ENCODE peak calls at places on chromosome 5, in ten cellular contexts. One of them, this sample, is unnamed.

GRCh38 chr5:54552446-54552845 is 34.9 kb downstream of the SNX18 start:
- DNase-seq in SHP77 treated with DMSO at 0.1 percent for 48 hours: no peak
- DNase-seq in cardiac fibroblast: no peak
- DNase-seq in HTR-8/SVneo: no peak
- DNase-seq in breast epithelium: no peak
- DNase-seq in iPS-NIHi11: no peak
- DNase-seq in fibroblast of lung: no peak
- DNase-seq in activated CD8-positive, alpha-beta T cell treated with anti-CD3 and anti-CD28 coated beads for 36 hours: no peak
- DNase-seq in HS-5: no peak
- DNase-seq in NCI-H1105 treated with DMSO at 0.1 percent for 48 hours: no peak
- DNase-seq in this sample: no peak

GRCh38 chr5:60346391-60346790 is 353.6 kb downstream of the DEPDC1B start:
- DNase-seq in SHP77 treated with DMSO at 0.1 percent for 48 hours: no peak
- DNase-seq in cardiac fibroblast: no peak
- DNase-seq in HTR-8/SVneo: no peak
- DNase-seq in breast epithelium: no peak
- DNase-seq in iPS-NIHi11: no peak
- DNase-seq in fibroblast of lung: no peak
- DNase-seq in activated CD8-positive, alpha-beta T cell treated with anti-CD3 and anti-CD28 coated beads for 36 hours: no peak
- DNase-seq in HS-5: no peak
- DNase-seq in NCI-H1105 treated with DMSO at 0.1 percent for 48 hours: no peak
- DNase-seq in this sample: no peak

GRCh38 chr5:40165106-40165788 is 514.5 kb upstream of the PTGER4 start:
- DNase-seq in SHP77 treated with DMSO at 0.1 percent for 48 hours: no peak
- DNase-seq in cardiac fibroblast: no peak
- DNase-seq in HTR-8/SVneo: no peak
- DNase-seq in breast epithelium: no peak
- DNase-seq in iPS-NIHi11: no peak
- DNase-seq in fibroblast of lung: no peak
- DNase-seq in activated CD8-positive, alpha-beta T cell treated with anti-CD3 and anti-CD28 coated beads for 36 hours: no peak
- DNase-seq in HS-5: no peak
- DNase-seq in NCI-H1105 treated with DMSO at 0.1 percent for 48 hours: no peak
- DNase-seq in this sample: no peak

GRCh38 chr5:138545919-138546562 is 3.0 kb upstream of the ETF1 start:
- DNase-seq in SHP77 treated with DMSO at 0.1 percent for 48 hours: no peak
- DNase-seq in cardiac fibroblast: no peak
- DNase-seq in HTR-8/SVneo: no peak
- DNase-seq in breast epithelium: no peak
- DNase-seq in iPS-NIHi11: no peak
- DNase-seq in fibroblast of lung: peak; percentile 36
- DNase-seq in activated CD8-positive, alpha-beta T cell treated with anti-CD3 and anti-CD28 coated beads for 36 hours: no peak
- DNase-seq in HS-5: no peak
- DNase-seq in NCI-H1105 treated with DMSO at 0.1 percent for 48 hours: no peak
- DNase-seq in this sample: no peak

GRCh38 chr5:150645070-150645700 is 4.7 kb downstream of the SYNPO start:
- DNase-seq in SHP77 treated with DMSO at 0.1 percent for 48 hours: no peak
- DNase-seq in cardiac fibroblast: peak; percentile 94
- DNase-seq in HTR-8/SVneo: peak; percentile 74
- DNase-seq in breast epithelium: no peak
- DNase-seq in iPS-NIHi11: peak; percentile 54
- DNase-seq in fibroblast of lung: peak; percentile 85
- DNase-seq in activated CD8-positive, alpha-beta T cell treated with anti-CD3 and anti-CD28 coated beads for 36 hours: no peak
- DNase-seq in HS-5: peak; percentile 87
- DNase-seq in NCI-H1105 treated with DMSO at 0.1 percent for 48 hours: no peak
- DNase-seq in this sample: no peak

GRCh38 chr5:153276151-153276550 is 214.3 kb upstream of the GRIA1 start:
- DNase-seq in SHP77 treated with DMSO at 0.1 percent for 48 hours: no peak
- DNase-seq in cardiac fibroblast: peak; percentile 37
- DNase-seq in HTR-8/SVneo: peak; percentile 5
- DNase-seq in breast epithelium: no peak
- DNase-seq in iPS-NIHi11: peak; percentile 67
- DNase-seq in fibroblast of lung: peak; percentile 29
- DNase-seq in activated CD8-positive, alpha-beta T cell treated with anti-CD3 and anti-CD28 coated beads for 36 hours: peak; percentile 15
- DNase-seq in HS-5: peak; percentile 13
- DNase-seq in NCI-H1105 treated with DMSO at 0.1 percent for 48 hours: no peak
- DNase-seq in this sample: peak; percentile 55

GRCh38 chr5:150257424-150257823 is 32.1 kb downstream of the CAMK2A start:
- DNase-seq in SHP77 treated with DMSO at 0.1 percent for 48 hours: no peak
- DNase-seq in cardiac fibroblast: no peak
- DNase-seq in HTR-8/SVneo: no peak
- DNase-seq in breast epithelium: no peak
- DNase-seq in iPS-NIHi11: no peak
- DNase-seq in fibroblast of lung: no peak
- DNase-seq in activated CD8-positive, alpha-beta T cell treated with anti-CD3 and anti-CD28 coated beads for 36 hours: no peak
- DNase-seq in HS-5: no peak
- DNase-seq in NCI-H1105 treated with DMSO at 0.1 percent for 48 hours: no peak
- DNase-seq in this sample: no peak

GRCh38 chr5:154648706-154649105 is 106.5 kb upstream of the LARP1 start:
- DNase-seq in SHP77 treated with DMSO at 0.1 percent for 48 hours: no peak
- DNase-seq in cardiac fibroblast: peak; percentile 48
- DNase-seq in HTR-8/SVneo: no peak
- DNase-seq in breast epithelium: no peak
- DNase-seq in iPS-NIHi11: no peak
- DNase-seq in fibroblast of lung: no peak
- DNase-seq in activated CD8-positive, alpha-beta T cell treated with anti-CD3 and anti-CD28 coated beads for 36 hours: no peak
- DNase-seq in HS-5: no peak
- DNase-seq in NCI-H1105 treated with DMSO at 0.1 percent for 48 hours: no peak
- DNase-seq in this sample: no peak

GRCh38 chr5:61802456-61802855 is 470.4 kb downstream of the ZSWIM6 start:
- DNase-seq in SHP77 treated with DMSO at 0.1 percent for 48 hours: no peak
- DNase-seq in cardiac fibroblast: no peak
- DNase-seq in HTR-8/SVneo: no peak
- DNase-seq in breast epithelium: no peak
- DNase-seq in iPS-NIHi11: no peak
- DNase-seq in fibroblast of lung: no peak
- DNase-seq in activated CD8-positive, alpha-beta T cell treated with anti-CD3 and anti-CD28 coated beads for 36 hours: no peak
- DNase-seq in HS-5: no peak
- DNase-seq in NCI-H1105 treated with DMSO at 0.1 percent for 48 hours: no peak
- DNase-seq in this sample: no peak

GRCh38 chr5:16550316-16550952 is 66.4 kb downstream of the RETREG1 start:
- DNase-seq in SHP77 treated with DMSO at 0.1 percent for 48 hours: peak; percentile 88
- DNase-seq in cardiac fibroblast: peak; percentile 56
- DNase-seq in HTR-8/SVneo: peak; percentile 73
- DNase-seq in breast epithelium: no peak
- DNase-seq in iPS-NIHi11: peak; percentile 79
- DNase-seq in fibroblast of lung: no peak
- DNase-seq in activated CD8-positive, alpha-beta T cell treated with anti-CD3 and anti-CD28 coated beads for 36 hours: peak; percentile 47
- DNase-seq in HS-5: no peak
- DNase-seq in NCI-H1105 treated with DMSO at 0.1 percent for 48 hours: peak; percentile 52
- DNase-seq in this sample: peak; percentile 30

GRCh38 chr5:137122558-137122957 is 376.6 kb downstream of the SPOCK1 start:
- DNase-seq in SHP77 treated with DMSO at 0.1 percent for 48 hours: no peak
- DNase-seq in cardiac fibroblast: no peak
- DNase-seq in HTR-8/SVneo: no peak
- DNase-seq in breast epithelium: no peak
- DNase-seq in iPS-NIHi11: no peak
- DNase-seq in fibroblast of lung: no peak
- DNase-seq in activated CD8-positive, alpha-beta T cell treated with anti-CD3 and anti-CD28 coated beads for 36 hours: no peak
- DNase-seq in HS-5: no peak
- DNase-seq in NCI-H1105 treated with DMSO at 0.1 percent for 48 hours: peak; percentile 52
- DNase-seq in this sample: no peak

GRCh38 chr5:91366571-91366970 is 16.5 kb downstream of the ARRDC3 start:
- DNase-seq in SHP77 treated with DMSO at 0.1 percent for 48 hours: no peak
- DNase-seq in cardiac fibroblast: no peak
- DNase-seq in HTR-8/SVneo: no peak
- DNase-seq in breast epithelium: no peak
- DNase-seq in iPS-NIHi11: no peak
- DNase-seq in fibroblast of lung: no peak
- DNase-seq in activated CD8-positive, alpha-beta T cell treated with anti-CD3 and anti-CD28 coated beads for 36 hours: no peak
- DNase-seq in HS-5: no peak
- DNase-seq in NCI-H1105 treated with DMSO at 0.1 percent for 48 hours: no peak
- DNase-seq in this sample: no peak

GRCh38 chr5:43191740-43192557 is at the start of gene NIM1K:
- DNase-seq in SHP77 treated with DMSO at 0.1 percent for 48 hours: no peak
- DNase-seq in cardiac fibroblast: peak; percentile 53
- DNase-seq in HTR-8/SVneo: peak; percentile 60
- DNase-seq in breast epithelium: no peak
- DNase-seq in iPS-NIHi11: peak; percentile 84
- DNase-seq in fibroblast of lung: peak; percentile 48
- DNase-seq in activated CD8-positive, alpha-beta T cell treated with anti-CD3 and anti-CD28 coated beads for 36 hours: peak; percentile 53
- DNase-seq in HS-5: no peak
- DNase-seq in NCI-H1105 treated with DMSO at 0.1 percent for 48 hours: peak; percentile 67
- DNase-seq in this sample: no peak

GRCh38 chr5:56637321-56637920 is 177.9 kb upstream of the MAP3K1 start:
- DNase-seq in SHP77 treated with DMSO at 0.1 percent for 48 hours: no peak
- DNase-seq in cardiac fibroblast: peak; percentile 51
- DNase-seq in HTR-8/SVneo: no peak
- DNase-seq in breast epithelium: no peak
- DNase-seq in iPS-NIHi11: no peak
- DNase-seq in fibroblast of lung: peak; percentile 75
- DNase-seq in activated CD8-positive, alpha-beta T cell treated with anti-CD3 and anti-CD28 coated beads for 36 hours: no peak
- DNase-seq in HS-5: no peak
- DNase-seq in NCI-H1105 treated with DMSO at 0.1 percent for 48 hours: peak; percentile 43
- DNase-seq in this sample: no peak

GRCh38 chr5:157166164-157166493 is at the start of gene GARIN3:
- DNase-seq in SHP77 treated with DMSO at 0.1 percent for 48 hours: no peak
- DNase-seq in cardiac fibroblast: no peak
- DNase-seq in HTR-8/SVneo: no peak
- DNase-seq in breast epithelium: no peak
- DNase-seq in iPS-NIHi11: no peak
- DNase-seq in fibroblast of lung: no peak
- DNase-seq in activated CD8-positive, alpha-beta T cell treated with anti-CD3 and anti-CD28 coated beads for 36 hours: no peak
- DNase-seq in HS-5: no peak
- DNase-seq in NCI-H1105 treated with DMSO at 0.1 percent for 48 hours: no peak
- DNase-seq in this sample: no peak

This sample was measured in DND-41.